ENCODE peak calls at places on chromosomes 6 and 20, in ten cellular contexts. R is NB4, D is ovary, K is heart left ventricle, Z is tibial nerve, Y is GM12892, T is stomach, J is uterus, I is lower leg skin, S is adrenal gland. M is an unnamed sample.

GRCh38 chr6:101259446-101259845 is 134.1 kb upstream of the GRIK2 start:
- DNase-seq in R (no peak), D (no peak), K (no peak), Z (no peak), Y (no peak), T (no peak), J (no peak), I (no peak), S (no peak), M (no peak)

GRCh38 chr6:135128268-135128914 is 52.7 kb upstream of the MYB start:
- DNase-seq in R (peak), D (no peak), K (no peak), Z (no peak), Y (no peak), T (no peak), J (no peak), I (no peak), S (no peak), M (no peak)

GRCh38 chr6:110653381-110653780 is 161.9 kb downstream of the CDK19 start:
- DNase-seq in R (no peak), D (no peak), K (no peak), Z (no peak), Y (no peak), T (no peak), J (no peak), I (no peak), S (no peak), M (no peak)

GRCh38 chr6:3285732-3286131 is 27.0 kb downstream of the PSMG4 start:
- DNase-seq in R (no peak), D (no peak), K (no peak), Z (no peak), Y (no peak), T (no peak), J (peak), I (no peak), S (no peak), M (no peak)

GRCh38 chr20:38759135-38759534 is 10.9 kb downstream of the ACTR5 start:
- DNase-seq in R (no peak), D (no peak), K (no peak), Z (no peak), Y (no peak), T (no peak), J (no peak), I (peak), S (no peak), M (no peak)

GRCh38 chr6:170542031-170542719 is 10.9 kb downstream of the PSMB1 start:
- DNase-seq in R (no peak), D (no peak), K (no peak), Z (no peak), Y (no peak), T (no peak), J (no peak), I (no peak), S (no peak), M (no peak)

GRCh38 chr6:163947276-163947675 is 532.8 kb downstream of the QKI start:
- DNase-seq in R (no peak), D (no peak), K (no peak), Z (no peak), Y (no peak), T (no peak), J (no peak), I (peak), S (no peak), M (no peak)

GRCh38 chr6:107080036-107080435 is 35.3 kb downstream of the BEND3 start:
- DNase-seq in R (peak), D (no peak), K (no peak), Z (no peak), Y (no peak), T (no peak), J (no peak), I (peak), S (no peak), M (no peak)

GRCh38 chr6:4125933-4126864 is 9.2 kb downstream of the ECI2 start:
- DNase-seq in R (peak), D (no peak), K (no peak), Z (peak), Y (no peak), T (no peak), J (peak), I (no peak), S (peak), M (no peak)

GRCh38 chr20:25741088-25741487 is 44.4 kb upstream of the ZNF337 start:
- DNase-seq in R (no peak), D (no peak), K (no peak), Z (no peak), Y (no peak), T (no peak), J (no peak), I (no peak), S (no peak), M (no peak)

GRCh38 chr6:5679696-5680494 is 326.8 kb downstream of the NRN1 start:
- DNase-seq in R (no peak), D (no peak), K (no peak), Z (no peak), Y (no peak), T (no peak), J (no peak), I (no peak), S (no peak), M (no peak)

GRCh38 chr20:58956078-58956477 is 25.0 kb upstream of the NELFCD start:
- DNase-seq in R (peak), D (no peak), K (no peak), Z (no peak), Y (no peak), T (no peak), J (no peak), I (no peak), S (no peak), M (peak)

GRCh38 chr6:70180904-70181599 is 121.8 kb downstream of the COL9A1 start:
- DNase-seq in R (no peak), D (no peak), K (no peak), Z (no peak), Y (no peak), T (no peak), J (no peak), I (no peak), S (no peak), M (no peak)

GRCh38 chr6:127937102-127937501 is 36.2 kb upstream of the THEMIS start:
- DNase-seq in R (no peak), D (no peak), K (no peak), Z (no peak), Y (no peak), T (no peak), J (no peak), I (no peak), S (no peak), M (no peak)

GRCh38 chr6:16523550-16524379 is 237.5 kb downstream of the ATXN1 start:
- DNase-seq in R (no peak), D (no peak), K (no peak), Z (no peak), Y (no peak), T (no peak), J (peak), I (no peak), S (no peak), M (no peak)

GRCh38 chr6:91079939-91080338 is 493.1 kb upstream of the MAP3K7 start:
- DNase-seq in R (no peak), D (no peak), K (no peak), Z (no peak), Y (no peak), T (no peak), J (no peak), I (no peak), S (no peak), M (no peak)

GRCh38 chr6:141105481-141105880 is 1027.2 kb upstream of the GJE1 start:
- DNase-seq in R (no peak), D (no peak), K (no peak), Z (no peak), Y (no peak), T (no peak), J (no peak), I (no peak), S (no peak), M (no peak)

GRCh38 chr6:131282417-131282816 is 147.2 kb downstream of the AKAP7 start:
- DNase-seq in R (no peak), D (no peak), K (no peak), Z (no peak), Y (no peak), T (no peak), J (no peak), I (no peak), S (no peak), M (no peak)

GRCh38 chr20:58647814-58648501 is 3.1 kb upstream of the STX16 start:
- DNase-seq in R (no peak), D (no peak), K (no peak), Z (no peak), Y (no peak), T (no peak), J (peak), I (no peak), S (no peak), M (peak)

GRCh38 chr6:155152211-155153076 is 111.4 kb upstream of the CLDN20 start:
- DNase-seq in R (peak), D (no peak), K (no peak), Z (no peak), Y (no peak), T (no peak), J (no peak), I (peak), S (no peak), M (no peak)

GRCh38 chr6:62803094-62803493 is 408.2 kb upstream of the FKBP1C start:
- DNase-seq in R (no peak), D (no peak), K (no peak), Z (no peak), Y (no peak), T (no peak), J (no peak), I (no peak), S (no peak), M (no peak)

GRCh38 chr20:54174452-54175175 is 828 bp upstream of the CYP24A1 start:
- DNase-seq in R (no peak), D (no peak), K (no peak), Z (no peak), Y (no peak), T (no peak), J (no peak), I (no peak), S (no peak), M (no peak)

GRCh38 chr6:81023007-81023582 is 729.4 kb downstream of the TENT5A start:
- DNase-seq in R (peak), D (no peak), K (no peak), Z (no peak), Y (no peak), T (no peak), J (no peak), I (no peak), S (no peak), M (no peak)

GRCh38 chr20:38460040-38460623 is 12.5 kb upstream of the RALGAPB start:
- DNase-seq in R (peak), D (no peak), K (no peak), Z (no peak), Y (no peak), T (no peak), J (no peak), I (no peak), S (peak), M (no peak)

GRCh38 chr6:8059129-8059528 is 5.1 kb downstream of the BLOC1S5 start:
- DNase-seq in R (peak), D (no peak), K (no peak), Z (no peak), Y (no peak), T (no peak), J (no peak), I (no peak), S (no peak), M (no peak)

GRCh38 chr20:63568170-63568981 is 5.7 kb downstream of the HELZ2 start:
- DNase-seq in R (peak), D (no peak), K (no peak), Z (no peak), Y (no peak), T (no peak), J (no peak), I (no peak), S (no peak), M (no peak)

GRCh38 chr20:9615766-9616454 is 101.5 kb downstream of the LAMP5 start:
- DNase-seq in R (peak), D (no peak), K (no peak), Z (no peak), Y (no peak), T (no peak), J (no peak), I (no peak), S (no peak), M (peak)

GRCh38 chr6:150866147-150867073 is 908 bp downstream of the MTHFD1L start:
- DNase-seq in R (peak), D (peak), K (peak), Z (peak), Y (peak), T (peak), J (peak), I (peak), S (peak), M (peak)

GRCh38 chr6:2471474-2471873 is 226.1 kb upstream of the GMDS start:
- DNase-seq in R (no peak), D (no peak), K (no peak), Z (no peak), Y (no peak), T (no peak), J (no peak), I (no peak), S (no peak), M (no peak)

GRCh38 chr20:57251344-57251743 is 15.1 kb downstream of the BMP7 start:
- DNase-seq in R (peak), D (no peak), K (no peak), Z (no peak), Y (no peak), T (no peak), J (no peak), I (no peak), S (no peak), M (no peak)

GRCh38 chr6:119791746-119792145 is 442.2 kb upstream of the MAN1A1 start:
- DNase-seq in R (no peak), D (no peak), K (no peak), Z (no peak), Y (no peak), T (no peak), J (no peak), I (no peak), S (no peak), M (no peak)

GRCh38 chr20:59134182-59134581 is 29.4 kb upstream of the ZNF831 start:
- DNase-seq in R (peak), D (no peak), K (no peak), Z (no peak), Y (no peak), T (no peak), J (no peak), I (no peak), S (no peak), M (no peak)

GRCh38 chr6:24854077-24854670 is 55.5 kb upstream of the ARMH2 start:
- DNase-seq in R (no peak), D (no peak), K (no peak), Z (no peak), Y (no peak), T (no peak), J (no peak), I (no peak), S (no peak), M (no peak)

GRCh38 chr6:101706576-101706975 is 313.1 kb downstream of the GRIK2 start:
- DNase-seq in R (no peak), D (no peak), K (no peak), Z (no peak), Y (no peak), T (no peak), J (no peak), I (no peak), S (no peak), M (no peak)

GRCh38 chr6:142167472-142167871 is 20.4 kb downstream of the VTA1 start:
- DNase-seq in R (no peak), D (no peak), K (no peak), Z (no peak), Y (no peak), T (no peak), J (no peak), I (no peak), S (no peak), M (no peak)
- TF ChIP-seq POLR2A in R (no peak), D (no peak), K (no peak), Z (no peak), Y (no peak), T (no peak), J (no peak), I (no peak), S (no peak), M (no peak)

DNA sequence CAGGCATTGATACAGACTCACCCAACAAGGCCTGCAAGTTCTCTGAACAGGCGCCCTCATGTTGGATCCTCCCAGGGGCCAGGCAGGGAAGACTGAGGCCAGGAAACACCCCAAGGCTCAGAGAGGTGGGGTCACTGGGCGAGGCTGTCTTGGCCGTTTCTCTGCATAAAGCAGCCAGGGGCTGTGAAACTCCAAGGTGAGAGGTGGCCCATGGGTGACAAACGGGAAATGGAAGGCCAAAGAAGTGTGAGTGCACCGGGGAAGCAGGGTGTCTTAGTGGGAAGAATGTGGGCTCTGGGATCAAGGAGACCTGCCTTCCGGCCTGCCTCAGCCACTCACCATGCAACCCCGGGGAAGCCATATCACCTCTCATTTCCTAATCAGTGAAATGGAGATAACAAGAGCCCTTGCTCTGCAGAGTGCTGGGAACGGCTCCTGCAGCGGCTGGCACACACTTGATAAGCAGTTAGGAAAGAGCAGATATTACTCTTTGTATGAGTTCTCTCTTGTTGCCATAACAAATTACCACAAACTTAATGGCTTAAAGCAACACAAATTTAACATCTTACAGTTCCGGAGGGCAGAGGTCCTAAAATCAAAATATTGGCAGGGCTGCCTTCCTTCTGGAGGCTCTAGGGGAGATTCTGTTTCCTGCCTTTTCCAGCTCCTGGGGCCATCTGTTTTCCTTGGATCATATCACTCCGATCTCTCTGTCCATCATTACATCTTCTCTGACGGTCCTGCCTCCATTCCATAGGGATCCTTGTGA is 168.6 kb downstream of the NFATC2 start:
- DNase-seq in R (no peak), D (peak), K (no peak), Z (no peak), Y (no peak), T (peak), J (peak), I (no peak), S (peak), M (no peak)
- TF ChIP-seq POLR2A in R (no peak), D (no peak), K (no peak), Z (no peak), Y (no peak), T (no peak), J (no peak), I (no peak), S (no peak), M (no peak)

GRCh38 chr6:137349856-137350830 is 131.0 kb upstream of the IFNGR1 start:
- DNase-seq in R (no peak), D (no peak), K (no peak), Z (no peak), Y (no peak), T (no peak), J (no peak), I (no peak), S (no peak), M (no peak)
- TF ChIP-seq POLR2A in R (no peak), D (no peak), K (no peak), Z (no peak), Y (no peak), T (no peak), J (no peak), I (no peak), S (no peak), M (no peak)

DNA sequence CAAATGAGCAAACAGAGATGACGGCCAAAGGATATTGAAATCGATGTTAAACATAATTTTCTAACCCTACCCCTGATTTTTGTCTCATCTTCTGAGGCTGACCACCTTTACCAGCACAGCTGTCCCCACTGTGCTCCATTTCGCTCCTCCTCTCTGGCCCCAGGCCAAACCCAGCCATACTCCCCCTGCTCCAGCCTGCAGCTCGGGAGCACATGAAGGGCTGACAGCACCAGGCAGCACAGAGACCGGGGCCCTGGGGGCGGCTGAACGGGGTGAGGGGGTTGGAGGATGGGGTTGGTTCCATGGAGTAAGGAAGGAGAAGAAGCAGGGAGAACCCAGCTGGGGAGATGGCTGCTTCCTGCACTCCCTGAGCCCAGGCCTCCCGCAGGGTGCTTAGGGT is 3.2 kb upstream of the NCR2 start:
- DNase-seq in R (no peak), D (no peak), K (no peak), Z (no peak), Y (no peak), T (no peak), J (no peak), I (no peak), S (no peak), M (peak)
- TF ChIP-seq POLR2A in R (no peak), D (no peak), K (no peak), Z (no peak), Y (no peak), T (no peak), J (no peak), I (no peak), S (no peak), M (no peak)

DNA sequence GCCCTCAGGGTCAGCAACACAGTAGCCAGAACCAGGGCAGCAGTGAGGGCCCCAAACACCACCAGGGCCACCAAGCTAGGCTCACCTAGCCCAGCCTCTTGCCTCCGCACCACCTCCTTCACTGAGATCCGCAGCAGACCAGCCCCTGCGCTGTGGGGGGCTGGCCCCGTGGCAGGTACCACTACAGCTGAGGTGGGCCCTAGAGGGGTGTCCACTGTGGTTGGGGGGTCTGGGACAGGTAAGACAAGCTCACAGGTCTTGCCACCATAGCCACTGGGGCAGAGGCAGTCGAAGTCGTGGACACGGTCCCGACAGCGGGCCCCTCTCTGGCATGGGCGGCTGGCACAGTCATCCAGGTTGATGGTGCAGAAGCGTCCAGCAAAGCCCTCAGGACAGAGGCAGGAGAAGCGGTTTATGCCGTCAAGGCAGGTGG is 4.6 kb downstream of the DLK2 start:
- DNase-seq in R (no peak), D (no peak), K (no peak), Z (no peak), Y (no peak), T (no peak), J (no peak), I (no peak), S (no peak), M (no peak)
- TF ChIP-seq POLR2A in R (no peak), D (no peak), K (no peak), Z (no peak), Y (no peak), T (no peak), J (no peak), I (no peak), S (no peak), M (no peak)

GRCh38 chr6:32982084-32982701 is 13.8 kb downstream of the BRD2 start:
- DNase-seq in R (peak), D (no peak), K (no peak), Z (no peak), Y (no peak), T (no peak), J (no peak), I (no peak), S (no peak), M (no peak)
- TF ChIP-seq POLR2A in R (no peak), D (no peak), K (no peak), Z (no peak), Y (no peak), T (no peak), J (no peak), I (no peak), S (no peak), M (no peak)

DNA sequence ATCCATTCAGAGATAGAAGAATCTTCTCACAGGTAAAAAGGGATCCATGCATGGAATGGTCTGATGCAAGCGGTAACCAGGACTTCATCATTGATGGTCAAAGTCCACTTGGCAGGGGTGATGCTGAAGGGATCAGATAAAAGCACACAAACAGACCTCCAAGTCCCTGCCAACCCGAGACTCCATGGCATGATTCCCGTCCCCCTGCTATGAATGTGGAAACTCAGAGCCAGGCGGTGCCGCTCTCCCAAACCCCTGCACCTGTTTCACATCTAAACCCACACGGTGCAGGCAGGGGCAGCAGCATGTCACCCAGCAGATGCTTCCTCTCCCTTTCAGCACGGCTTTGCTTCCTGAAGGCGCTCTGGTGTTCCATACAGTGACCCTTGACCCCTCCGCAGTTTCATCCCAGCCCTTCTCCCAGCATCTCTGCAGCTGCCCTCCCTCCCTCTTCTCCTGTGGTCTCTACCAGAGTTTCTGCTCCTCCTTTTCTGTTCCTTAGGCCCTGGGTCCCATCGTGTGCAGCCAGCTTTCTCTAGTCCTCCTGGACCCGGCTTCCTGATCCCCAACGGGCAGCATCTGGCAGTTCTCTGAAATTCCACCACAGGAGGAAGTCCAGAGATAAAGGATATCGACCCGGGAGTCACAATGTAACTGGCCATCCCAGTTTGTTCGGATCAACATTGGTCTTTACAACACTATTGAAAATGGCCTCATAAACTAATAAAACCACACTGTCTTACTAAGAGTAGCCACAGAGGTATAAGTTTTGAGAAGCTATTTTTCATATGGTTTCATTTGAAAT is 235.0 kb downstream of the TTLL2 start:
- DNase-seq in R (no peak), D (no peak), K (no peak), Z (peak), Y (no peak), T (peak), J (no peak), I (no peak), S (peak), M (peak)
- TF ChIP-seq POLR2A in R (no peak), D (no peak), K (no peak), Z (no peak), Y (no peak), T (no peak), J (no peak), I (no peak), S (no peak), M (no peak)